ENCODE peak calls at places on chromosome 16, in five cellular contexts. X is ovary, U is stomach, A is lower leg skin, T is HepG2. P is an unnamed sample.

GRCh38 chr16:29663020-29663828 is at the start of gene SPN:
- DNase-seq in X (no peak), U (no peak), A (no peak), T (no peak), P (no peak)

GRCh38 chr16:75296606-75297005 is 45.2 kb upstream of the BCAR1 start:
- DNase-seq in X (no peak), U (no peak), A (no peak), T (no peak), P (no peak)

GRCh38 chr16:51465026-51465425 is 314.0 kb upstream of the SALL1 start:
- DNase-seq in X (no peak), U (no peak), A (no peak), T (no peak), P (no peak)

GRCh38 chr16:51773051-51773450 is 622.0 kb upstream of the SALL1 start:
- DNase-seq in X (no peak), U (no peak), A (no peak), T (no peak), P (no peak)

GRCh38 chr16:90057738-90058173 is 19.4 kb downstream of the PRDM7 start:
- DNase-seq in X (no peak), U (no peak), A (no peak), T (peak), P (no peak)

GRCh38 chr16:11639925-11640899 is 28.0 kb upstream of the SNN start:
- DNase-seq in X (peak), U (peak), A (peak), T (peak), P (peak)

GRCh38 chr16:11636172-11636721 is 32.0 kb upstream of the SNN start:
- DNase-seq in X (no peak), U (peak), A (no peak), T (peak), P (no peak)

GRCh38 chr16:30061195-30061554 is 4.4 kb upstream of the ALDOA start:
- DNase-seq in X (no peak), U (no peak), A (no peak), T (no peak), P (no peak)

GRCh38 chr16:47644661-47645060 is 183.5 kb downstream of the PHKB start:
- DNase-seq in X (no peak), U (no peak), A (no peak), T (no peak), P (no peak)

GRCh38 chr16:86945166-86945900 is 367.0 kb downstream of the FOXL1 start:
- DNase-seq in X (no peak), U (no peak), A (no peak), T (no peak), P (no peak)

GRCh38 chr16:68696514-68696913 is 40.6 kb upstream of the CDH1 start:
- DNase-seq in X (no peak), U (no peak), A (no peak), T (peak), P (no peak)

GRCh38 chr16:34802848-34803599 is 1343.6 kb downstream of the TP53TG3F start:
- DNase-seq in X (no peak), U (no peak), A (peak), T (no peak), P (no peak)

GRCh38 chr16:15811778-15812750 is 44.8 kb downstream of the MYH11 start:
- DNase-seq in X (no peak), U (peak), A (no peak), T (no peak), P (no peak)

GRCh38 chr16:28538733-28539596 is at the start of gene NUPR1:
- DNase-seq in X (peak), U (peak), A (peak), T (peak), P (peak)

GRCh38 chr16:67990018-67990386 is 9.3 kb downstream of the DPEP2 start:
- DNase-seq in X (no peak), U (no peak), A (no peak), T (no peak), P (no peak)

GRCh38 chr16:30546115-30546514 is 11.5 kb upstream of the ZNF747 start:
- DNase-seq in X (no peak), U (no peak), A (no peak), T (no peak), P (no peak)

GRCh38 chr16:85327731-85328664 is 215.7 kb upstream of the CIBAR2 start:
- DNase-seq in X (peak), U (no peak), A (no peak), T (no peak), P (no peak)

GRCh38 chr16:81558444-81559175 is 114.0 kb downstream of the CMIP start:
- DNase-seq in X (no peak), U (peak), A (no peak), T (peak), P (no peak)
- TF ChIP-seq POLR2A in X (no peak), U (no peak), A (no peak), T (no peak), P (no peak)

DNA sequence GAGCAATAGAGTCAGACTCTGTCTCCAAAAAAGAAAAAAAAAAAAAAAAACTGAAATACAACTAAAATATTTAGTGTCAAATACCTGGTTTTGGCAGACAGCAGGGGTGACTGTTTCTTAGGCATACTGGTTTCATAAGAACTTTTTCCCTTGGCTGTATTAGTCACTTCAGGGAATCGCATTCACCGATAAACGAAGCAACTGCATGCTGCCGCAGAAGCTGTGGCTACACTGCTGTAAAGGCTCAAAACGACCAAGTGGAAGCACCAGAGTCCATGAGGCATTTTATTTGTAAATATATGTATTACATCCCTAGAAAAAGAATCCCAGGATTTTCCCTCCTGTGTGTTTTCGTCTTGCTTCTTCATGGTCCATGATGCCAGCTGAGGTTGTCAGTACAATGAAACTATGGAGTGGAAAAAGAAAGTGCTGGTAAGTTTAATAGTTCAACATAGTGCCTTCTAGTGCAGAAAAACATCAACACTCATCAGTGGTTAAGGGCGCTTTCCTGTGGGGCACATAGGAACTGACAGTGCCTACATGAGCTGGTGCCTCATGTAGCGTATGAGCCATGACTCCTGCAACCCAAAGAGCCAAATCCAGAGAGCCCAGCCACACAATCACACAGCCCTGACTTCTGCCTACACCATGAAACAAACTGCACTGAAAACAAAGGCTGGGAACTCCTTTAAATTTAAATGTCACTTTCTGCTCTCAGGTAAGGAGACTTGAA is 7.3 kb downstream of the RPS15A start:
- DNase-seq in X (no peak), U (no peak), A (no peak), T (no peak), P (no peak)
- TF ChIP-seq POLR2A in X (no peak), U (no peak), A (no peak), T (peak), P (no peak)

GRCh38 chr16:73154063-73154870 is 106.3 kb upstream of the ZFHX3 start:
- DNase-seq in X (no peak), U (no peak), A (no peak), T (no peak), P (no peak)
- TF ChIP-seq POLR2A in X (no peak), U (no peak), A (no peak), T (no peak), P (no peak)

GRCh38 chr16:64656471-64656870 is 465.4 kb downstream of the CDH11 start:
- DNase-seq in X (no peak), U (no peak), A (no peak), T (no peak), P (no peak)

GRCh38 chr16:64654137-64654652 is 467.7 kb downstream of the CDH11 start:
- DNase-seq in X (no peak), U (no peak), A (no peak), T (no peak), P (no peak)

GRCh38 chr16:64659863-64660262 is 462.0 kb downstream of the CDH11 start:
- DNase-seq in X (no peak), U (no peak), A (no peak), T (no peak), P (no peak)

GRCh38 chr16:64657316-64658011 is 464.4 kb downstream of the CDH11 start:
- DNase-seq in X (no peak), U (no peak), A (no peak), T (no peak), P (no peak)
- TF ChIP-seq POLR2A in X (no peak), U (no peak), A (no peak), T (no peak), P (no peak)